ENCODE peak calls at places on chromosomes 7 and 10, in ten cellular contexts. A is astrocyte, T is PC-3, E is mammary epithelial cell, D is SK-N-SH, B is IMR-90, O is GM23248, Q is adipocyte, I is endodermal cell, P is mesendoderm. Y is an unnamed sample.

GRCh38 chr7:111650456-111650999 is 88.2 kb upstream of the IMMP2L start:
- DNase-seq in Q (peak), I (no peak), A (no peak), B (peak), E (peak), P (no peak), O (peak), D (peak), T (peak), Y (peak)

GRCh38 chr10:116133641-116134040 is 139.4 kb downstream of the GFRA1 start:
- DNase-seq in A (no peak), O (no peak), D (no peak), I (peak), E (no peak), B (no peak), Q (no peak), T (no peak), P (no peak), Y (no peak)

GRCh38 chr10:128626397-128627060 is 500.3 kb upstream of the MKI67 start:
- DNase-seq in P (peak), O (no peak), A (no peak), B (no peak), E (no peak), I (peak), T (no peak), Q (no peak), D (no peak), Y (no peak)

GRCh38 chr7:46145412-46145811 is 224.3 kb upstream of the IGFBP3 start:
- DNase-seq in E (peak), D (no peak), B (peak), I (peak), Q (peak), P (peak), T (peak), A (peak), O (peak), Y (no peak)

GRCh38 chr10:46556515-46557318 is at the start of gene GPRIN2:
- DNase-seq in A (no peak), B (no peak), D (peak), P (peak), E (no peak), Q (no peak), T (peak), O (no peak), I (peak), Y (peak)

GRCh38 chr7:17027143-17027802 is 145.5 kb upstream of the AGR3 start:
- DNase-seq in B (no peak), Q (peak), P (no peak), O (peak), A (no peak), E (no peak), I (no peak), T (no peak), D (no peak), Y (no peak)

GRCh38 chr7:118182618-118183253 is 1.2 kb upstream of the LSM8 start:
- DNase-seq in I (no peak), A (no peak), Q (no peak), O (no peak), T (no peak), B (no peak), E (no peak), P (no peak), D (no peak), Y (no peak)

GRCh38 chr7:107538001-107538400 is 25.7 kb downstream of the COG5 start:
- DNase-seq in A (no peak), I (no peak), E (no peak), P (no peak), D (no peak), T (no peak), B (no peak), Q (no peak), O (no peak), Y (peak)

GRCh38 chr10:1100691-1101368 is 44.6 kb downstream of the WDR37 start:
- DNase-seq in B (no peak), O (no peak), D (peak), A (no peak), E (no peak), I (peak), P (peak), Q (no peak), T (no peak), Y (no peak)

GRCh38 chr10:103850572-103850895 is 4.8 kb downstream of the SH3PXD2A start:
- DNase-seq in P (no peak), T (no peak), B (no peak), I (no peak), D (no peak), A (no peak), O (no peak), Q (no peak), E (no peak), Y (peak)

GRCh38 chr7:150791746-150792452 is 8.3 kb downstream of the TMEM176B start:
- DNase-seq in A (no peak), I (no peak), T (no peak), B (no peak), O (no peak), E (no peak), P (no peak), Q (no peak), D (peak), Y (no peak)

GRCh38 chr10:58019863-58020537 is 247.7 kb downstream of the IPMK start:
- DNase-seq in O (no peak), A (no peak), D (no peak), B (no peak), I (no peak), Q (no peak), E (no peak), P (no peak), T (no peak), Y (no peak)

GRCh38 chr7:15891151-15891842 is 204.8 kb upstream of the MEOX2 start:
- DNase-seq in T (peak), D (no peak), E (no peak), B (peak), A (peak), O (peak), Q (peak), I (no peak), P (no peak), Y (no peak)

GRCh38 chr7:4143511-4144160 is 538.5 kb upstream of the FOXK1 start:
- DNase-seq in I (peak), Q (no peak), T (no peak), P (no peak), B (no peak), D (no peak), A (no peak), E (no peak), O (no peak), Y (no peak)

GRCh38 chr7:157313645-157314044 is 23.2 kb upstream of the DNAJB6 start:
- DNase-seq in Q (no peak), B (no peak), A (no peak), D (no peak), O (no peak), I (no peak), P (no peak), T (no peak), E (no peak), Y (no peak)

GRCh38 chr10:127907411-127908105 is 655 bp downstream of the PTPRE start:
- DNase-seq in A (peak), O (peak), I (peak), T (peak), B (no peak), E (peak), Q (no peak), P (no peak), D (peak), Y (peak)

GRCh38 chr7:24764972-24765744 is 7.9 kb upstream of the GSDME start:
- DNase-seq in Q (peak), E (no peak), B (peak), D (peak), P (no peak), T (no peak), O (no peak), A (no peak), I (no peak), Y (no peak)

GRCh38 chr10:78401882-78402367 is 368.3 kb downstream of the RPS24 start:
- DNase-seq in B (no peak), A (no peak), I (peak), P (peak), T (no peak), O (no peak), E (no peak), Q (no peak), D (no peak), Y (no peak)

GRCh38 chr10:121078672-121079102 is 227.5 kb downstream of the WDR11 start:
- DNase-seq in A (peak), E (peak), D (no peak), O (no peak), P (peak), B (no peak), T (peak), Q (no peak), I (peak), Y (peak)

GRCh38 chr10:66637273-66638036 is 288.4 kb upstream of the LRRTM3 start:
- DNase-seq in B (no peak), D (no peak), Q (peak), I (peak), O (no peak), A (no peak), E (peak), P (peak), T (peak), Y (no peak)

GRCh38 chr7:14332155-14332554 is 342.7 kb upstream of the ETV1 start:
- DNase-seq in D (no peak), A (peak), O (peak), Q (peak), I (peak), B (peak), E (no peak), P (peak), T (no peak), Y (no peak)

GRCh38 chr7:21454182-21454581 is 26.3 kb downstream of the SP4 start:
- DNase-seq in Q (no peak), I (no peak), O (no peak), B (no peak), A (no peak), T (no peak), P (peak), D (no peak), E (peak), Y (no peak)

GRCh38 chr7:30433082-30433481 is 45.5 kb downstream of the NOD1 start:
- DNase-seq in I (peak), T (no peak), O (peak), E (no peak), D (no peak), B (peak), Q (peak), P (peak), A (peak), Y (peak)

GRCh38 chr10:131569851-131570715 is 258.6 kb upstream of the TCERG1L start:
- DNase-seq in E (no peak), D (peak), P (peak), O (peak), I (peak), Q (no peak), T (no peak), B (no peak), A (no peak), Y (peak)

GRCh38 chr7:45258533-45259226 is 101.1 kb downstream of the RAMP3 start:
- DNase-seq in P (no peak), Q (no peak), I (no peak), O (no peak), B (no peak), T (no peak), D (peak), A (no peak), E (no peak), Y (no peak)

GRCh38 chr10:75195035-75195763 is 15.4 kb upstream of the VDAC2 start:
- DNase-seq in Q (peak), E (no peak), D (no peak), P (no peak), T (peak), B (peak), A (peak), I (no peak), O (peak), Y (no peak)

GRCh38 chr10:70513848-70514309 is 35.3 kb downstream of the PALD1 start:
- DNase-seq in E (peak), B (no peak), O (no peak), Q (no peak), P (no peak), I (peak), A (no peak), D (no peak), T (no peak), Y (no peak)

GRCh38 chr10:104608076-104608828 is 32.8 kb upstream of the SORCS3 start:
- DNase-seq in A (no peak), E (no peak), P (no peak), I (no peak), D (no peak), Q (no peak), T (no peak), O (no peak), B (no peak), Y (no peak)

GRCh38 chr7:99324966-99325596 is 617 bp upstream of the ARPC1A start:
- DNase-seq in B (no peak), O (peak), P (no peak), Q (no peak), T (no peak), E (no peak), A (no peak), I (no peak), D (peak), Y (peak)

GRCh38 chr10:31749981-31750850 is 178.4 kb downstream of the ARHGAP12 start:
- DNase-seq in Q (no peak), T (no peak), P (no peak), D (peak), B (no peak), E (no peak), A (peak), O (peak), I (no peak), Y (peak)

GRCh38 chr7:137282043-137282442 is 61.5 kb downstream of the PTN start:
- DNase-seq in O (no peak), Q (peak), A (no peak), D (no peak), P (no peak), I (no peak), E (no peak), B (peak), T (no peak), Y (no peak)

GRCh38 chr10:70267161-70267933 is 16.5 kb downstream of the NPFFR1 start:
- DNase-seq in P (peak), Q (peak), D (no peak), I (peak), A (peak), E (peak), T (peak), B (peak), O (peak), Y (peak)

GRCh38 chr10:104521901-104522827 is 118.9 kb upstream of the SORCS3 start:
- DNase-seq in E (no peak), D (peak), B (no peak), T (no peak), A (no peak), P (no peak), I (no peak), O (no peak), Q (no peak), Y (no peak)

GRCh38 chr7:27689045-27689877 is 26.6 kb upstream of the HIBADH start:
- DNase-seq in I (peak), Q (peak), E (peak), A (no peak), T (peak), P (peak), D (peak), B (peak), O (peak), Y (peak)

GRCh38 chr10:17353568-17353967 is 100.8 kb downstream of the ST8SIA6 start:
- DNase-seq in T (peak), O (peak), Q (no peak), P (no peak), B (peak), D (no peak), E (peak), A (peak), I (no peak), Y (no peak)

GRCh38 chr7:142412551-142413193 is 154.8 kb upstream of the PRSS58 start:
- DNase-seq in P (peak), I (peak), Q (peak), B (peak), A (peak), T (peak), O (peak), E (peak), D (peak), Y (peak)

GRCh38 chr7:83161851-83162401 is 758 bp downstream of the PCLO start:
- DNase-seq in A (no peak), Q (no peak), I (no peak), O (no peak), B (no peak), T (peak), D (no peak), P (peak), E (peak), Y (no peak)
- H3K9ac ChIP-seq in A (peak), Q (peak), I (peak), O (no peak), B (no peak), T (peak), D (no peak), P (peak), E (peak), Y (peak)

GRCh38 chr10:124105045-124105444 is 11.6 kb upstream of the CHST15 start:
- DNase-seq in D (no peak), P (no peak), O (no peak), Q (no peak), T (no peak), I (no peak), B (no peak), A (no peak), E (no peak), Y (no peak)
- H3K9ac ChIP-seq in D (no peak), P (no peak), O (no peak), Q (no peak), T (no peak), I (no peak), B (no peak), A (no peak), E (no peak), Y (no peak)

DNA sequence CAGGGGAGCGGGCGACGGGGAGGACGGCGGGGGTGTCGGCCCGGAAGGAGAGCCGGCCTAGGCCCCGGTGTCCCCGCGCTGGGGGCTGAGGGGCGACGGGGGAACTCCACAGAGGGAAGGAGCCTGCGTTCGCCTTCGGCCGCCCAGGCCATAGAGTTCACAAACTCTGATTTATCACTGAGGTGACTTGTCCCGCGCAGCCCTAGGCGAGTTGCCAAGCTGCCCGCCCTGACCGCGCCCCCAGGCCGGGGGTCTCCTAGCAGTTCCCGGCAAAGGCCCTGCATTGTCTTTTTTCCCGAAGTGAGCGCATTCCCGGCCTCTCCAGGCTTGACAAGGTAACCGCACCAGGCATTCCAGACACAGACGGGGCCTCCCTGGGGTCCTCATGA is 2.9 kb upstream of the NKX6-2 start:
- DNase-seq in A (no peak), O (no peak), I (peak), B (no peak), D (no peak), E (no peak), T (no peak), P (peak), Q (no peak), Y (no peak)
- H3K9ac ChIP-seq in A (no peak), O (no peak), I (no peak), B (no peak), D (no peak), E (no peak), T (no peak), P (no peak), Q (no peak), Y (no peak)

GRCh38 chr7:55524558-55525310 is 47.6 kb downstream of the VOPP1 start:
- DNase-seq in E (no peak), O (no peak), D (no peak), Q (no peak), T (no peak), A (no peak), B (no peak), P (no peak), I (no peak), Y (no peak)

GRCh38 chr7:55521543-55522267 is 50.6 kb downstream of the VOPP1 start:
- DNase-seq in T (no peak), Q (no peak), A (no peak), O (no peak), P (no peak), D (no peak), B (peak), E (no peak), I (no peak), Y (peak)

GRCh38 chr7:55520426-55521140 is 51.7 kb downstream of the VOPP1 start:
- DNase-seq in O (no peak), T (no peak), E (no peak), D (no peak), A (no peak), P (no peak), Q (no peak), B (no peak), I (no peak), Y (no peak)

GRCh38 chr7:55523366-55523765 is 48.9 kb downstream of the VOPP1 start:
- DNase-seq in A (no peak), O (peak), P (no peak), T (no peak), I (no peak), E (no peak), B (no peak), D (no peak), Q (peak), Y (no peak)

DNA sequence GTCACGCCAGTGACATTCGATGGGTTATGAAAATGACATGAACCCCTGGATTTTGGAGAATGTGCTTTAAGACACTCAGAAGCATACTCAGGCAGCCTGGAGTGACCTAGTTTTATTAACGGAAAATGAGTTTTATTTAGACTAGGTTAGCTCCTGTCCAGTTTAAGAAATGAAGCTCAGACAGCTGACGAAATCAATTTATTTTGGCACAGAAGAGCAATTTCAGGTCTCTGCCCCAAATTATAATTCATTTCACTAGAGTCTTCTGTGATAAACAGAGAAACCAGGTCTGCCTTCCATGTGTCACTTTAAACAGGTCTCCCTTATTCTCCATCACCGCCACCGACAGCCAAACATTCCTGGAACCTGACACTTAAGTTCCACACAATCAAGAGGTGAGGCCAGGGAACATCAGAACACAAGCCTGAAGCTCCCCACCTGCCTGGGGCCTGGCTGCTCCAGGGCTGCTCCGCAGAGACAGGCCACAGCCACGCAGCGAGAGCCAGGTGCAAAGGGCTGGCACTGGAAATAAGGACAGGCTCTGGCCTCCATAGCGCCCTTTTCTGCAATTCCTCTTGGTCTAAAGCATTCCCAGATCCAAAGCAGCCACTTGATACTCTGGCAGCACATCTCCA is 49.9 kb downstream of the VOPP1 start:
- DNase-seq in Q (no peak), T (no peak), A (no peak), E (no peak), D (no peak), I (no peak), P (no peak), O (no peak), B (no peak), Y (no peak)
- H3K9ac ChIP-seq in Q (no peak), T (no peak), A (no peak), E (no peak), D (no peak), I (no peak), P (no peak), O (no peak), B (no peak), Y (peak)

GRCh38 chr10:37737336-37737735 is 120.1 kb downstream of the ZNF248 start:
- DNase-seq in Q (no peak), P (no peak), I (no peak), E (no peak), A (no peak), T (no peak), O (no peak), D (no peak), B (no peak), Y (no peak)
- H3K9ac ChIP-seq in Q (no peak), P (no peak), I (no peak), E (no peak), A (no peak), T (no peak), O (no peak), D (no peak), B (no peak), Y (no peak)